ENCODE peak calls at places on chromosomes 4 and X, in seven cellular contexts. One of them, this sample, is unnamed.

GRCh38 chr4:40254961-40255721 is 58.3 kb downstream of the RHOH start:
- DNase-seq in IMR-90: peak
- DNase-seq in A549: peak
- DNase-seq in H1: no peak
- DNase-seq in GM12878: no peak
- DNase-seq in HepG2: peak
- DNase-seq in SK-N-SH: no peak
- DNase-seq in this sample: no peak

GRCh38 chrX:118566359-118566758 is 70.7 kb downstream of the DOCK11 start:
- DNase-seq in IMR-90: peak
- DNase-seq in A549: no peak
- DNase-seq in H1: no peak
- DNase-seq in GM12878: no peak
- DNase-seq in HepG2: no peak
- DNase-seq in SK-N-SH: no peak
- DNase-seq in this sample: no peak

GRCh38 chr4:39046243-39046642 is 14.0 kb upstream of the TMEM156 start:
- DNase-seq in IMR-90: peak
- DNase-seq in A549: peak
- DNase-seq in H1: no peak
- DNase-seq in GM12878: no peak
- DNase-seq in HepG2: peak
- DNase-seq in SK-N-SH: no peak
- DNase-seq in this sample: no peak

GRCh38 chr4:83552924-83553323 is 17.0 kb downstream of the GPAT3 start:
- DNase-seq in IMR-90: peak
- DNase-seq in A549: peak
- DNase-seq in H1: no peak
- DNase-seq in GM12878: no peak
- DNase-seq in HepG2: no peak
- DNase-seq in SK-N-SH: no peak
- DNase-seq in this sample: peak

GRCh38 chrX:21934414-21934813 is 6.1 kb upstream of the SMS start:
- DNase-seq in IMR-90: no peak
- DNase-seq in A549: peak
- DNase-seq in H1: no peak
- DNase-seq in GM12878: no peak
- DNase-seq in HepG2: no peak
- DNase-seq in SK-N-SH: no peak
- DNase-seq in this sample: no peak

GRCh38 chrX:1053072-1053471 is 159.4 kb downstream of the CRLF2 start:
- DNase-seq in IMR-90: no peak
- DNase-seq in A549: no peak
- DNase-seq in H1: no peak
- DNase-seq in GM12878: no peak
- DNase-seq in HepG2: no peak
- DNase-seq in SK-N-SH: no peak
- DNase-seq in this sample: no peak

GRCh38 chrX:24838624-24839023 is 144.9 kb downstream of the POLA1 start:
- DNase-seq in IMR-90: peak
- DNase-seq in A549: peak
- DNase-seq in H1: no peak
- DNase-seq in GM12878: peak
- DNase-seq in HepG2: no peak
- DNase-seq in SK-N-SH: peak
- DNase-seq in this sample: peak

GRCh38 chr4:89657931-89658700 is 178.8 kb downstream of the SNCA start:
- DNase-seq in IMR-90: peak
- DNase-seq in A549: no peak
- DNase-seq in H1: no peak
- DNase-seq in GM12878: no peak
- DNase-seq in HepG2: peak
- DNase-seq in SK-N-SH: peak
- DNase-seq in this sample: no peak

GRCh38 chr4:168153596-168154440 is 61.5 kb downstream of the ANXA10 start:
- DNase-seq in IMR-90: peak
- DNase-seq in A549: peak
- DNase-seq in H1: peak
- DNase-seq in GM12878: peak
- DNase-seq in HepG2: peak
- DNase-seq in SK-N-SH: peak
- DNase-seq in this sample: no peak

GRCh38 chr4:139315221-139315675 is 13.0 kb upstream of the NDUFC1 start:
- DNase-seq in IMR-90: no peak
- DNase-seq in A549: no peak
- DNase-seq in H1: no peak
- DNase-seq in GM12878: peak
- DNase-seq in HepG2: no peak
- DNase-seq in SK-N-SH: no peak
- DNase-seq in this sample: no peak

GRCh38 chrX:69137371-69137881 is 27.8 kb downstream of the PJA1 start:
- DNase-seq in IMR-90: peak
- DNase-seq in A549: no peak
- DNase-seq in H1: no peak
- DNase-seq in GM12878: no peak
- DNase-seq in HepG2: no peak
- DNase-seq in SK-N-SH: no peak
- DNase-seq in this sample: no peak

GRCh38 chrX:131985526-131986049 is 37.5 kb upstream of the STK26 start:
- DNase-seq in IMR-90: no peak
- DNase-seq in A549: peak
- DNase-seq in H1: no peak
- DNase-seq in GM12878: no peak
- DNase-seq in HepG2: peak
- DNase-seq in SK-N-SH: no peak
- DNase-seq in this sample: peak

GRCh38 chr4:81196126-81196650 is 18.8 kb downstream of the PRKG2 start:
- DNase-seq in IMR-90: no peak
- DNase-seq in A549: no peak
- DNase-seq in H1: no peak
- DNase-seq in GM12878: no peak
- DNase-seq in HepG2: no peak
- DNase-seq in SK-N-SH: no peak
- DNase-seq in this sample: no peak

GRCh38 chrX:24498181-24498580 is 33.1 kb downstream of the PDK3 start:
- DNase-seq in IMR-90: no peak
- DNase-seq in A549: peak
- DNase-seq in H1: no peak
- DNase-seq in GM12878: no peak
- DNase-seq in HepG2: peak
- DNase-seq in SK-N-SH: no peak
- DNase-seq in this sample: no peak

GRCh38 chr4:102585329-102585728 is 84.2 kb downstream of the NFKB1 start:
- DNase-seq in IMR-90: peak
- DNase-seq in A549: no peak
- DNase-seq in H1: no peak
- DNase-seq in GM12878: no peak
- DNase-seq in HepG2: no peak
- DNase-seq in SK-N-SH: no peak
- DNase-seq in this sample: no peak

GRCh38 chr4:92522371-92522770 is 218.6 kb downstream of the GRID2 start:
- DNase-seq in IMR-90: no peak
- DNase-seq in A549: no peak
- DNase-seq in H1: no peak
- DNase-seq in GM12878: no peak
- DNase-seq in HepG2: no peak
- DNase-seq in SK-N-SH: no peak
- DNase-seq in this sample: no peak

GRCh38 chr4:7872264-7872771 is 67.3 kb downstream of the AFAP1 start:
- DNase-seq in IMR-90: peak
- DNase-seq in A549: peak
- DNase-seq in H1: no peak
- DNase-seq in GM12878: no peak
- DNase-seq in HepG2: no peak
- DNase-seq in SK-N-SH: no peak
- DNase-seq in this sample: no peak

GRCh38 chr4:113979973-113980615 is 647 bp upstream of the ARSJ start:
- DNase-seq in IMR-90: peak
- DNase-seq in A549: no peak
- DNase-seq in H1: no peak
- DNase-seq in GM12878: no peak
- DNase-seq in HepG2: no peak
- DNase-seq in SK-N-SH: no peak
- DNase-seq in this sample: no peak

GRCh38 chr4:86934772-86935498 is at the start of gene AFF1:
- DNase-seq in IMR-90: peak
- DNase-seq in A549: peak
- DNase-seq in H1: peak
- DNase-seq in GM12878: peak
- DNase-seq in HepG2: peak
- DNase-seq in SK-N-SH: peak
- DNase-seq in this sample: peak

GRCh38 chr4:41285202-41285876 is 28.6 kb downstream of the UCHL1 start:
- DNase-seq in IMR-90: no peak
- DNase-seq in A549: no peak
- DNase-seq in H1: no peak
- DNase-seq in GM12878: no peak
- DNase-seq in HepG2: no peak
- DNase-seq in SK-N-SH: peak
- DNase-seq in this sample: no peak

GRCh38 chrX:129000018-129000417 is 523.3 kb downstream of the SMARCA1 start:
- DNase-seq in IMR-90: no peak
- DNase-seq in A549: no peak
- DNase-seq in H1: no peak
- DNase-seq in GM12878: no peak
- DNase-seq in HepG2: peak
- DNase-seq in SK-N-SH: no peak
- DNase-seq in this sample: no peak

DNA sequence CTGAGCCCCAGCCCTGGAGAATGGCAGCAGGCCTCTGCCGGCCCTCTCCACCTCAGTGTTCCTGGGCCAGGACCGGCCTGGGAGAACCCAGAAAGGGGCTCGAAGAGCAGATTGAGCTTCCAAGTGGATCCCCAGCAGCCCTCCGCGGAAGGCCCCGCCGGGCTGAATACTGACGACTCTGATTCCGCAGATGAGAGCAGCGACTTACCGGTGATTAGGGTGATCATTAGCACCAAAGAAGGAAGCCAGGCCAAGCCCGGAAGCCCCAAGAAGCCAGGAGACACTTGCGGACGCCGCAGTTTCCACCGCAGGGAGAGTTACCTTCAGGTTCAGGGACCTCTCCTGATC is 876 bp downstream of the LOC101059915 start:
- DNase-seq in IMR-90: no peak
- DNase-seq in A549: no peak
- DNase-seq in H1: no peak
- DNase-seq in GM12878: no peak
- DNase-seq in HepG2: no peak
- DNase-seq in SK-N-SH: no peak
- DNase-seq in this sample: no peak
- TF ChIP-seq RFX5 in IMR-90: no peak
- TF ChIP-seq RFX5 in A549: no peak
- TF ChIP-seq RFX5 in H1: no peak
- TF ChIP-seq RFX5 in GM12878: no peak
- TF ChIP-seq RFX5 in HepG2: no peak
- TF ChIP-seq RFX5 in SK-N-SH: no peak
- TF ChIP-seq RFX5 in this sample: no peak

GRCh38 chr4:189002475-189002874 is 863.2 kb downstream of the TRIML1 start:
- DNase-seq in IMR-90: no peak
- DNase-seq in A549: no peak
- DNase-seq in H1: no peak
- DNase-seq in GM12878: no peak
- DNase-seq in HepG2: no peak
- DNase-seq in SK-N-SH: no peak
- DNase-seq in this sample: no peak

GRCh38 chr4:189001971-189002450 is 862.8 kb downstream of the TRIML1 start:
- DNase-seq in IMR-90: no peak
- DNase-seq in A549: no peak
- DNase-seq in H1: no peak
- DNase-seq in GM12878: no peak
- DNase-seq in HepG2: no peak
- DNase-seq in SK-N-SH: no peak
- DNase-seq in this sample: no peak

GRCh38 chr4:189001283-189001970 is 862.2 kb downstream of the TRIML1 start:
- DNase-seq in IMR-90: no peak
- DNase-seq in A549: no peak
- DNase-seq in H1: no peak
- DNase-seq in GM12878: no peak
- DNase-seq in HepG2: no peak
- DNase-seq in SK-N-SH: no peak
- DNase-seq in this sample: no peak
- TF ChIP-seq RFX5 in IMR-90: no peak
- TF ChIP-seq RFX5 in A549: no peak
- TF ChIP-seq RFX5 in H1: no peak
- TF ChIP-seq RFX5 in GM12878: no peak
- TF ChIP-seq RFX5 in HepG2: no peak
- TF ChIP-seq RFX5 in SK-N-SH: no peak
- TF ChIP-seq RFX5 in this sample: no peak

GRCh38 chr4:48261288-48261687 is 8.3 kb downstream of the TEC start:
- DNase-seq in IMR-90: peak
- DNase-seq in A549: no peak
- DNase-seq in H1: no peak
- DNase-seq in GM12878: no peak
- DNase-seq in HepG2: no peak
- DNase-seq in SK-N-SH: no peak
- DNase-seq in this sample: no peak

GRCh38 chr4:48262484-48262883 is 7.2 kb downstream of the TEC start:
- DNase-seq in IMR-90: no peak
- DNase-seq in A549: no peak
- DNase-seq in H1: no peak
- DNase-seq in GM12878: no peak
- DNase-seq in HepG2: no peak
- DNase-seq in SK-N-SH: no peak
- DNase-seq in this sample: no peak

GRCh38 chr4:48259748-48260147 is 9.9 kb downstream of the TEC start:
- DNase-seq in IMR-90: no peak
- DNase-seq in A549: no peak
- DNase-seq in H1: no peak
- DNase-seq in GM12878: no peak
- DNase-seq in HepG2: no peak
- DNase-seq in SK-N-SH: no peak
- DNase-seq in this sample: no peak

GRCh38 chr4:48258845-48259397 is 10.7 kb downstream of the TEC start:
- DNase-seq in IMR-90: no peak
- DNase-seq in A549: no peak
- DNase-seq in H1: no peak
- DNase-seq in GM12878: no peak
- DNase-seq in HepG2: no peak
- DNase-seq in SK-N-SH: no peak
- DNase-seq in this sample: no peak

DNA sequence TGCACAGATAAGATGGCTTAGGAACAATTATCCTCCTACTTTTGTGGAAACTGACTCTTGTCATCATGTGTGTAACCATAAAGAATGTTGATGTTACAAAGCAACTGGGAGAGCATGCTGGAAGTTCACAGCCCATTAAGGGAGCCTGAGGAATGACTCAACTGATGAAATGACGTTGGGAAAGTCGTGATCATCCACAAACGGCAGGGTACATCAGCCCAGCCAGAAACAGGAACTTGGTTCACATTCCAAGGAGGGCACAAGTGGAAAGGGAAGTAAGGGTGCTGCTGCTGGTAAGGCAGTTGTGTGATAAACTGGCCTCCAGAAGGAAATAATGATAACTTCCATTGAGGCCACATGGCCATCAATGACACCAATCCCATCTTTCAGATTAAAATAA is 6.7 kb downstream of the TEC start:
- DNase-seq in IMR-90: peak
- DNase-seq in A549: no peak
- DNase-seq in H1: no peak
- DNase-seq in GM12878: no peak
- DNase-seq in HepG2: no peak
- DNase-seq in SK-N-SH: no peak
- DNase-seq in this sample: peak
- TF ChIP-seq RFX5 in IMR-90: no peak
- TF ChIP-seq RFX5 in A549: no peak
- TF ChIP-seq RFX5 in H1: no peak
- TF ChIP-seq RFX5 in GM12878: no peak
- TF ChIP-seq RFX5 in HepG2: no peak
- TF ChIP-seq RFX5 in SK-N-SH: no peak
- TF ChIP-seq RFX5 in this sample: no peak

GRCh38 chrX:148309413-148309812 is 191.0 kb upstream of the AFF2 start:
- DNase-seq in IMR-90: no peak
- DNase-seq in A549: no peak
- DNase-seq in H1: no peak
- DNase-seq in GM12878: no peak
- DNase-seq in HepG2: no peak
- DNase-seq in SK-N-SH: no peak
- DNase-seq in this sample: no peak
- TF ChIP-seq RFX5 in IMR-90: no peak
- TF ChIP-seq RFX5 in A549: no peak
- TF ChIP-seq RFX5 in H1: no peak
- TF ChIP-seq RFX5 in GM12878: no peak
- TF ChIP-seq RFX5 in HepG2: no peak
- TF ChIP-seq RFX5 in SK-N-SH: no peak
- TF ChIP-seq RFX5 in this sample: no peak

This sample was measured in K562.